ENCODE peak calls at places on chromosome 20, in five cellular contexts. One of them, this sample, is unnamed.

GRCh38 chr20:47551841-47552240 is 50.2 kb downstream of the NCOA3 start:
- DNase-seq in lower leg skin: no peak
- DNase-seq in GM12892: no peak
- DNase-seq in esophagus squamous epithelium: no peak
- DNase-seq in testis: no peak
- DNase-seq in this sample: no peak

GRCh38 chr20:63695419-63696310 is 787 bp upstream of the TNFRSF6B start:
- DNase-seq in lower leg skin: no peak
- DNase-seq in testis: no peak
- DNase-seq in GM12892: peak; percentile 22
- DNase-seq in esophagus squamous epithelium: no peak
- DNase-seq in this sample: no peak

GRCh38 chr20:9945406-9945805 is 89.4 kb upstream of the ANKEF1 start:
- DNase-seq in lower leg skin: no peak
- DNase-seq in esophagus squamous epithelium: no peak
- DNase-seq in testis: no peak
- DNase-seq in GM12892: no peak
- DNase-seq in this sample: no peak

GRCh38 chr20:46151936-46152335 is 33.8 kb downstream of the CD40 start:
- DNase-seq in testis: no peak
- DNase-seq in lower leg skin: no peak
- DNase-seq in esophagus squamous epithelium: no peak
- DNase-seq in GM12892: peak; percentile 58
- DNase-seq in this sample: no peak

GRCh38 chr20:31517373-31517772 is 3.1 kb downstream of the HM13 start:
- DNase-seq in esophagus squamous epithelium: no peak
- DNase-seq in lower leg skin: peak; percentile 67
- DNase-seq in GM12892: no peak
- DNase-seq in testis: peak; percentile 32
- DNase-seq in this sample: no peak

GRCh38 chr20:10653593-10654288 is 20.1 kb downstream of the JAG1 start:
- DNase-seq in esophagus squamous epithelium: no peak
- DNase-seq in lower leg skin: no peak
- DNase-seq in testis: peak; percentile 62
- DNase-seq in GM12892: no peak
- DNase-seq in this sample: peak; percentile 50

GRCh38 chr20:62177307-62177706 is 5.5 kb upstream of the MTG2 start:
- DNase-seq in GM12892: no peak
- DNase-seq in lower leg skin: no peak
- DNase-seq in testis: no peak
- DNase-seq in esophagus squamous epithelium: no peak
- DNase-seq in this sample: no peak

GRCh38 chr20:54510546-54511129 is 35.2 kb downstream of the DOK5 start:
- DNase-seq in GM12892: no peak
- DNase-seq in lower leg skin: no peak
- DNase-seq in esophagus squamous epithelium: no peak
- DNase-seq in testis: no peak
- DNase-seq in this sample: no peak

GRCh38 chr20:33521461-33521860 is 31.6 kb downstream of the CBFA2T2 start:
- DNase-seq in esophagus squamous epithelium: no peak
- DNase-seq in GM12892: no peak
- DNase-seq in testis: no peak
- DNase-seq in lower leg skin: no peak
- DNase-seq in this sample: no peak

GRCh38 chr20:23655551-23656211 is 17.9 kb upstream of the CST3 start:
- DNase-seq in esophagus squamous epithelium: no peak
- DNase-seq in testis: peak; percentile 50
- DNase-seq in GM12892: no peak
- DNase-seq in lower leg skin: no peak
- DNase-seq in this sample: no peak

GRCh38 chr20:34872604-34873224 is at the start of gene GGT7:
- DNase-seq in lower leg skin: peak; percentile 53
- DNase-seq in testis: peak; percentile 87
- DNase-seq in esophagus squamous epithelium: no peak
- DNase-seq in GM12892: peak; percentile 77
- DNase-seq in this sample: peak; percentile 24
- TF ChIP-seq POLR2A in lower leg skin: no peak
- TF ChIP-seq POLR2A in testis: no peak
- TF ChIP-seq POLR2A in esophagus squamous epithelium: no peak
- TF ChIP-seq POLR2A in GM12892: peak; percentile 31
- TF ChIP-seq POLR2A in this sample: peak; percentile 83

GRCh38 chr20:22408521-22409402 is 175.6 kb downstream of the FOXA2 start:
- DNase-seq in esophagus squamous epithelium: no peak
- DNase-seq in GM12892: no peak
- DNase-seq in lower leg skin: no peak
- DNase-seq in testis: no peak
- DNase-seq in this sample: no peak

GRCh38 chr20:22414354-22414753 is 170.0 kb downstream of the FOXA2 start:
- DNase-seq in testis: no peak
- DNase-seq in esophagus squamous epithelium: no peak
- DNase-seq in GM12892: no peak
- DNase-seq in lower leg skin: no peak
- DNase-seq in this sample: no peak

GRCh38 chr20:22410556-22411130 is 173.7 kb downstream of the FOXA2 start:
- DNase-seq in GM12892: no peak
- DNase-seq in testis: no peak
- DNase-seq in lower leg skin: no peak
- DNase-seq in esophagus squamous epithelium: no peak
- DNase-seq in this sample: no peak

GRCh38 chr20:22412977-22413868 is 171.1 kb downstream of the FOXA2 start:
- DNase-seq in lower leg skin: no peak
- DNase-seq in esophagus squamous epithelium: no peak
- DNase-seq in GM12892: no peak
- DNase-seq in testis: no peak
- DNase-seq in this sample: no peak

GRCh38 chr20:22411568-22412450 is 172.6 kb downstream of the FOXA2 start:
- DNase-seq in lower leg skin: no peak
- DNase-seq in testis: peak; percentile 78
- DNase-seq in GM12892: no peak
- DNase-seq in esophagus squamous epithelium: no peak
- DNase-seq in this sample: no peak
- TF ChIP-seq POLR2A in lower leg skin: no peak
- TF ChIP-seq POLR2A in testis: no peak
- TF ChIP-seq POLR2A in GM12892: no peak
- TF ChIP-seq POLR2A in esophagus squamous epithelium: no peak
- TF ChIP-seq POLR2A in this sample: no peak

DNA sequence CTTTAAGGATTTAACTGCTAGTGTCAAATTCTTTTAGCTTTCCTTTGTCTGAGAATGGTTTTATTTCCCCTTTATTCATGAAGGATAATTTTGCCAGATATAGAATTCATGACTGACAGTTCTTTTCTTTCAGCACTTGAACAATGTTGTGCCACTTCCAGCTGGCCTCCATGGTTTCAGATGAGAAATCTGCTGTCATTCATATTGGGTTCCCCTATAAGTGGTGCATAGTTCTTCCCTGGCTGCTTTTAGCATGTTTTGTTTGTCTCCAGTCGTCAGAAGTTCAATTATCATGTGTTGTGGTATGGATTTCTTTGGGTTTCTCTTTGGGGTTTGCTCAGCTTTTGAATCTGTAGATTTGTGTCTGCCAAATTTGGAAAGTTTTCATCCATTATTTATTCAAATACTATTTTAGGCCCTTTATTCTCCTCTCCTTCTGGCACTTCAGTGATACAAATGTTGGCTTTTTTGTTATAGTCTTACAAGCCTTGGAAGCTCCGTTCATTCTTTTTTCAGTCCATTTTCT is 76.3 kb upstream of the TGM3 start:
- DNase-seq in lower leg skin: no peak
- DNase-seq in esophagus squamous epithelium: no peak
- DNase-seq in GM12892: no peak
- DNase-seq in testis: no peak
- DNase-seq in this sample: no peak
- TF ChIP-seq POLR2A in lower leg skin: no peak
- TF ChIP-seq POLR2A in esophagus squamous epithelium: no peak
- TF ChIP-seq POLR2A in GM12892: no peak
- TF ChIP-seq POLR2A in testis: no peak
- TF ChIP-seq POLR2A in this sample: no peak

GRCh38 chr20:57388953-57389694 is 2.1 kb upstream of the RBM38 start:
- DNase-seq in GM12892: peak; percentile 73
- DNase-seq in lower leg skin: peak; percentile 53
- DNase-seq in testis: peak; percentile 80
- DNase-seq in esophagus squamous epithelium: peak; percentile 34
- DNase-seq in this sample: no peak
- TF ChIP-seq POLR2A in GM12892: no peak
- TF ChIP-seq POLR2A in lower leg skin: no peak
- TF ChIP-seq POLR2A in testis: no peak
- TF ChIP-seq POLR2A in esophagus squamous epithelium: no peak
- TF ChIP-seq POLR2A in this sample: peak; percentile 44